ENCODE peak calls at places on chromosomes 7 and 10, in four cellular contexts. One of them, this sample, is unnamed.

GRCh38 chr7:3318874-3319273 is 17.8 kb downstream of the SDK1 start:
- DNase-seq in H1: no peak
- DNase-seq in HepG2: no peak
- DNase-seq in K562: no peak
- DNase-seq in this sample: no peak

GRCh38 chr7:29410981-29411380 is 152.7 kb upstream of the PRR15 start:
- DNase-seq in H1: no peak
- DNase-seq in K562: no peak
- DNase-seq in HepG2: no peak
- DNase-seq in this sample: no peak

GRCh38 chr10:117662126-117662525 is 119.6 kb downstream of the EMX2 start:
- DNase-seq in HepG2: no peak
- DNase-seq in K562: no peak
- DNase-seq in H1: no peak
- DNase-seq in this sample: no peak

GRCh38 chr7:82527831-82528230 is 84.3 kb upstream of the CACNA2D1 start:
- DNase-seq in H1: no peak
- DNase-seq in K562: no peak
- DNase-seq in HepG2: no peak
- DNase-seq in this sample: no peak

GRCh38 chr7:9242604-9243003 is 809.2 kb downstream of the NXPH1 start:
- DNase-seq in H1: no peak
- DNase-seq in HepG2: no peak
- DNase-seq in K562: no peak
- DNase-seq in this sample: no peak

GRCh38 chr7:5462216-5462615 is 38.6 kb upstream of the TNRC18 start:
- DNase-seq in K562: no peak
- DNase-seq in HepG2: no peak
- DNase-seq in H1: no peak
- DNase-seq in this sample: no peak

GRCh38 chr10:21195149-21195731 is 298.1 kb upstream of the NEBL start:
- DNase-seq in K562: no peak
- DNase-seq in H1: no peak
- DNase-seq in HepG2: no peak
- DNase-seq in this sample: peak

GRCh38 chr10:18400911-18401260 is 250.5 kb downstream of the NSUN6 start:
- DNase-seq in HepG2: no peak
- DNase-seq in H1: no peak
- DNase-seq in K562: no peak
- DNase-seq in this sample: no peak

GRCh38 chr7:91940171-91940570 is 491 bp upstream of the AKAP9 start:
- DNase-seq in H1: no peak
- DNase-seq in K562: peak
- DNase-seq in HepG2: peak
- DNase-seq in this sample: peak

GRCh38 chr10:28503114-28503513 is 29.8 kb upstream of the WAC start:
- DNase-seq in H1: no peak
- DNase-seq in HepG2: no peak
- DNase-seq in K562: peak
- DNase-seq in this sample: no peak

GRCh38 chr10:110566472-110567200 is 859 bp upstream of the SMC3 start:
- DNase-seq in HepG2: no peak
- DNase-seq in H1: no peak
- DNase-seq in K562: no peak
- DNase-seq in this sample: no peak

GRCh38 chr10:26790596-26790995 is 70.2 kb downstream of the ABI1 start:
- DNase-seq in HepG2: no peak
- DNase-seq in K562: no peak
- DNase-seq in H1: no peak
- DNase-seq in this sample: no peak

GRCh38 chr10:4266387-4267083 is 481.5 kb upstream of the KLF6 start:
- DNase-seq in K562: no peak
- DNase-seq in H1: no peak
- DNase-seq in HepG2: no peak
- DNase-seq in this sample: no peak

GRCh38 chr7:102890971-102891692 is 21.7 kb upstream of the LRRC17 start:
- DNase-seq in HepG2: no peak
- DNase-seq in H1: no peak
- DNase-seq in K562: no peak
- DNase-seq in this sample: no peak

GRCh38 chr7:28315565-28316420 is 96.5 kb upstream of the CREB5 start:
- DNase-seq in H1: no peak
- DNase-seq in K562: no peak
- DNase-seq in HepG2: no peak
- DNase-seq in this sample: no peak

GRCh38 chr7:150685219-150686029 is at the start of gene GIMAP2:
- DNase-seq in K562: no peak
- DNase-seq in HepG2: no peak
- DNase-seq in H1: no peak
- DNase-seq in this sample: no peak

GRCh38 chr10:122040786-122041185 is 51.8 kb downstream of the TACC2 start:
- DNase-seq in K562: no peak
- DNase-seq in H1: no peak
- DNase-seq in HepG2: no peak
- DNase-seq in this sample: no peak

GRCh38 chr10:75776738-75777504 is 345.5 kb downstream of the LRMDA start:
- DNase-seq in K562: no peak
- DNase-seq in H1: no peak
- DNase-seq in HepG2: peak
- DNase-seq in this sample: no peak

GRCh38 chr10:86950349-86950748 is 7.1 kb downstream of the MMRN2 start:
- DNase-seq in H1: no peak
- DNase-seq in HepG2: no peak
- DNase-seq in K562: no peak
- DNase-seq in this sample: no peak

GRCh38 chr10:69958232-69958902 is 94.3 kb upstream of the MACROH2A2 start:
- DNase-seq in HepG2: peak
- DNase-seq in K562: peak
- DNase-seq in H1: no peak
- DNase-seq in this sample: peak

GRCh38 chr10:29501692-29502091 is 133.1 kb downstream of the SVIL start:
- DNase-seq in H1: no peak
- DNase-seq in HepG2: no peak
- DNase-seq in K562: peak
- DNase-seq in this sample: peak

GRCh38 chr10:48251152-48251524 is 23.4 kb downstream of the FRMPD2 start:
- DNase-seq in K562: no peak
- DNase-seq in HepG2: peak
- DNase-seq in H1: no peak
- DNase-seq in this sample: no peak

GRCh38 chr10:86665868-86666267 is 2.4 kb upstream of the LDB3 start:
- DNase-seq in K562: no peak
- DNase-seq in HepG2: no peak
- DNase-seq in H1: no peak
- DNase-seq in this sample: no peak

GRCh38 chr10:11874568-11875182 is 51.5 kb downstream of the PROSER2 start:
- DNase-seq in H1: no peak
- DNase-seq in HepG2: peak
- DNase-seq in K562: peak
- DNase-seq in this sample: peak

GRCh38 chr7:102306916-102307677 is 20.4 kb downstream of the SH2B2 start:
- DNase-seq in H1: peak
- DNase-seq in HepG2: peak
- DNase-seq in K562: no peak
- DNase-seq in this sample: no peak

GRCh38 chr7:155570171-155570958 is 24.0 kb upstream of the CNPY1 start:
- DNase-seq in K562: no peak
- DNase-seq in HepG2: no peak
- DNase-seq in H1: no peak
- DNase-seq in this sample: no peak

GRCh38 chr7:128393526-128394330 is 16.1 kb downstream of the IMPDH1 start:
- DNase-seq in K562: peak
- DNase-seq in H1: no peak
- DNase-seq in HepG2: no peak
- DNase-seq in this sample: no peak

GRCh38 chr10:68666280-68666760 is 54.7 kb upstream of the CCAR1 start:
- DNase-seq in HepG2: no peak
- DNase-seq in H1: no peak
- DNase-seq in K562: no peak
- DNase-seq in this sample: no peak

GRCh38 chr7:134806197-134806596 is 26.8 kb downstream of the CALD1 start:
- DNase-seq in K562: no peak
- DNase-seq in HepG2: no peak
- DNase-seq in H1: no peak
- DNase-seq in this sample: no peak
- TF ChIP-seq POLR2A in K562: no peak
- TF ChIP-seq POLR2A in HepG2: no peak
- TF ChIP-seq POLR2A in H1: no peak
- TF ChIP-seq POLR2A in this sample: no peak

GRCh38 chr7:42227931-42228591 is 8.9 kb downstream of the GLI3 start:
- DNase-seq in HepG2: no peak
- DNase-seq in H1: no peak
- DNase-seq in K562: no peak
- DNase-seq in this sample: no peak
- TF ChIP-seq RNF2 in HepG2: no peak
- TF ChIP-seq RNF2 in H1: no peak
- TF ChIP-seq RNF2 in K562: no peak
- TF ChIP-seq RNF2 in this sample: no peak

GRCh38 chr10:34780818-34781380 is 34.2 kb downstream of the PARD3 start:
- DNase-seq in K562: no peak
- DNase-seq in HepG2: no peak
- DNase-seq in H1: no peak
- DNase-seq in this sample: no peak
- TF ChIP-seq POLR2A in K562: no peak
- TF ChIP-seq POLR2A in HepG2: no peak
- TF ChIP-seq POLR2A in H1: no peak
- TF ChIP-seq POLR2A in this sample: no peak

GRCh38 chr7:35630024-35630423 is 64.9 kb downstream of the HERPUD2 start:
- DNase-seq in H1: no peak
- DNase-seq in K562: no peak
- DNase-seq in HepG2: no peak
- DNase-seq in this sample: no peak
- TF ChIP-seq RNF2 in H1: no peak
- TF ChIP-seq RNF2 in K562: no peak
- TF ChIP-seq RNF2 in HepG2: no peak
- TF ChIP-seq RNF2 in this sample: no peak

This sample was measured in A549.